ENCODE peak calls at places on chromosomes 5 and 9, in nine cellular contexts. One of them, this sample, is unnamed.

GRCh38 chr5:38807570-38808461 is 38.0 kb upstream of the OSMR start:
- DNase-seq in psoas muscle: no peak
- DNase-seq in activated CD8-positive, alpha-beta memory T cell treated with anti-CD3 and anti-CD28 coated beads for 4 hours: no peak
- DNase-seq in LoVo: no peak
- DNase-seq in body of pancreas: no peak
- DNase-seq in GM03348: peak
- DNase-seq in cardiac muscle cell: peak
- DNase-seq in GM12878: no peak
- DNase-seq in Right ventricle myocardium superior: no peak
- DNase-seq in this sample: no peak

GRCh38 chr5:160291467-160291866 is 20.9 kb downstream of the CCNJL start:
- DNase-seq in psoas muscle: no peak
- DNase-seq in activated CD8-positive, alpha-beta memory T cell treated with anti-CD3 and anti-CD28 coated beads for 4 hours: no peak
- DNase-seq in LoVo: no peak
- DNase-seq in body of pancreas: no peak
- DNase-seq in GM03348: no peak
- DNase-seq in cardiac muscle cell: no peak
- DNase-seq in GM12878: no peak
- DNase-seq in Right ventricle myocardium superior: no peak
- DNase-seq in this sample: no peak

GRCh38 chr9:19117039-19117716 is 10.1 kb downstream of the PLIN2 start:
- DNase-seq in psoas muscle: no peak
- DNase-seq in activated CD8-positive, alpha-beta memory T cell treated with anti-CD3 and anti-CD28 coated beads for 4 hours: no peak
- DNase-seq in LoVo: no peak
- DNase-seq in body of pancreas: no peak
- DNase-seq in GM03348: no peak
- DNase-seq in cardiac muscle cell: peak
- DNase-seq in GM12878: no peak
- DNase-seq in Right ventricle myocardium superior: no peak
- DNase-seq in this sample: no peak

GRCh38 chr5:68122439-68122906 is 93.1 kb upstream of the PIK3R1 start:
- DNase-seq in psoas muscle: no peak
- DNase-seq in activated CD8-positive, alpha-beta memory T cell treated with anti-CD3 and anti-CD28 coated beads for 4 hours: no peak
- DNase-seq in LoVo: no peak
- DNase-seq in body of pancreas: peak
- DNase-seq in GM03348: no peak
- DNase-seq in cardiac muscle cell: no peak
- DNase-seq in GM12878: no peak
- DNase-seq in Right ventricle myocardium superior: no peak
- DNase-seq in this sample: peak

GRCh38 chr5:56415356-56415765 is 182.2 kb upstream of the ANKRD55 start:
- DNase-seq in psoas muscle: peak
- DNase-seq in activated CD8-positive, alpha-beta memory T cell treated with anti-CD3 and anti-CD28 coated beads for 4 hours: no peak
- DNase-seq in LoVo: no peak
- DNase-seq in body of pancreas: no peak
- DNase-seq in GM03348: peak
- DNase-seq in cardiac muscle cell: peak
- DNase-seq in GM12878: peak
- DNase-seq in Right ventricle myocardium superior: peak
- DNase-seq in this sample: no peak

GRCh38 chr5:143506881-143507552 is 103.5 kb upstream of the NR3C1 start:
- DNase-seq in psoas muscle: no peak
- DNase-seq in activated CD8-positive, alpha-beta memory T cell treated with anti-CD3 and anti-CD28 coated beads for 4 hours: no peak
- DNase-seq in LoVo: peak
- DNase-seq in body of pancreas: peak
- DNase-seq in GM03348: peak
- DNase-seq in cardiac muscle cell: peak
- DNase-seq in GM12878: no peak
- DNase-seq in Right ventricle myocardium superior: no peak
- DNase-seq in this sample: no peak

GRCh38 chr5:141512390-141513020 is 23.6 kb downstream of the PCDHGC5 start:
- DNase-seq in psoas muscle: peak
- DNase-seq in activated CD8-positive, alpha-beta memory T cell treated with anti-CD3 and anti-CD28 coated beads for 4 hours: peak
- DNase-seq in LoVo: no peak
- DNase-seq in body of pancreas: peak
- DNase-seq in GM03348: peak
- DNase-seq in cardiac muscle cell: peak
- DNase-seq in GM12878: no peak
- DNase-seq in Right ventricle myocardium superior: peak
- DNase-seq in this sample: peak

GRCh38 chr5:33788922-33789321 is 102.9 kb downstream of the ADAMTS12 start:
- DNase-seq in psoas muscle: no peak
- DNase-seq in activated CD8-positive, alpha-beta memory T cell treated with anti-CD3 and anti-CD28 coated beads for 4 hours: no peak
- DNase-seq in LoVo: no peak
- DNase-seq in body of pancreas: no peak
- DNase-seq in GM03348: peak
- DNase-seq in cardiac muscle cell: peak
- DNase-seq in GM12878: no peak
- DNase-seq in Right ventricle myocardium superior: no peak
- DNase-seq in this sample: no peak

GRCh38 chr9:136687721-136688223 is 515 bp upstream of the AGPAT2 start:
- DNase-seq in psoas muscle: peak
- DNase-seq in activated CD8-positive, alpha-beta memory T cell treated with anti-CD3 and anti-CD28 coated beads for 4 hours: no peak
- DNase-seq in LoVo: peak
- DNase-seq in body of pancreas: peak
- DNase-seq in GM03348: no peak
- DNase-seq in cardiac muscle cell: no peak
- DNase-seq in GM12878: no peak
- DNase-seq in Right ventricle myocardium superior: no peak
- DNase-seq in this sample: peak

GRCh38 chr5:131610198-131611063 is 24.6 kb downstream of the RAPGEF6 start:
- DNase-seq in psoas muscle: no peak
- DNase-seq in activated CD8-positive, alpha-beta memory T cell treated with anti-CD3 and anti-CD28 coated beads for 4 hours: no peak
- DNase-seq in LoVo: peak
- DNase-seq in body of pancreas: no peak
- DNase-seq in GM03348: peak
- DNase-seq in cardiac muscle cell: peak
- DNase-seq in GM12878: no peak
- DNase-seq in Right ventricle myocardium superior: no peak
- DNase-seq in this sample: no peak

This sample was measured in endodermal cell.